ENCODE peak calls at places on chromosomes 6 and 20, in seven cellular contexts. Q, C, F, B, U, T and D are unnamed samples.

GRCh38 chr6:5999688-6000608 is 6.8 kb downstream of the NRN1 start:
- DNase-seq in U (no peak), F (no peak), B (no peak), C (no peak), T (no peak), Q (no peak), D (no peak)

GRCh38 chr6:23228439-23229024 is 659.2 kb downstream of the HDGFL1 start:
- DNase-seq in B (no peak), C (no peak), F (peak; percentile 3), Q (no peak), T (no peak), U (no peak), D (no peak)

GRCh38 chr20:39716796-39717341 is 754.7 kb downstream of the DHX35 start:
- DNase-seq in C (no peak), Q (no peak), T (no peak), B (no peak), F (peak; percentile 53), U (no peak), D (no peak)

GRCh38 chr6:167872538-167873210 is 46.0 kb downstream of the AFDN start:
- DNase-seq in Q (no peak), F (no peak), B (no peak), C (no peak), T (no peak), U (no peak), D (no peak)

GRCh38 chr6:73491371-73491770 is 29.5 kb downstream of the EEF1A1 start:
- DNase-seq in C (no peak), U (no peak), Q (no peak), B (no peak), F (peak; percentile 15), T (no peak), D (no peak)

GRCh38 chr6:156421933-156422332 is 355.2 kb upstream of the ARID1B start:
- DNase-seq in C (no peak), Q (no peak), U (no peak), T (peak; percentile 22), F (no peak), B (no peak), D (no peak)

GRCh38 chr6:32944265-32944664 is 3.4 kb upstream of the HLA-DMB start:
- DNase-seq in B (peak; percentile 35), U (peak; percentile 67), F (no peak), T (no peak), Q (no peak), C (peak; percentile 49), D (no peak)

GRCh38 chr6:125231133-125231532 is 70.6 kb downstream of the HDDC2 start:
- DNase-seq in U (no peak), Q (no peak), F (peak; percentile 3), C (no peak), B (no peak), T (no peak), D (no peak)

GRCh38 chr20:63913768-63914167 is 18.8 kb downstream of the DNAJC5 start:
- DNase-seq in U (no peak), C (no peak), Q (no peak), B (no peak), F (no peak), T (no peak), D (no peak)

GRCh38 chr6:89611666-89612065 is 26.9 kb downstream of the LYRM2 start:
- DNase-seq in U (no peak), T (no peak), C (no peak), Q (peak; percentile 44), F (peak; percentile 16), B (no peak), D (no peak)

GRCh38 chr20:24954151-24954550 is 5.1 kb downstream of the CST7 start:
- DNase-seq in U (no peak), T (no peak), C (peak; percentile 36), B (no peak), F (no peak), Q (no peak), D (no peak)

GRCh38 chr20:37394543-37395410 is 48.8 kb downstream of the SRC start:
- DNase-seq in B (no peak), T (no peak), Q (no peak), F (no peak), U (no peak), C (no peak), D (peak; percentile 65)

GRCh38 chr6:44470746-44471145 is 83.2 kb downstream of the CDC5L start:
- DNase-seq in Q (no peak), U (no peak), C (no peak), F (no peak), B (no peak), T (no peak), D (no peak)

GRCh38 chr6:89602136-89602535 is 36.4 kb downstream of the LYRM2 start:
- DNase-seq in F (no peak), Q (no peak), C (no peak), B (no peak), T (no peak), U (no peak), D (no peak)

GRCh38 chr20:33387177-33387576 is 14.1 kb downstream of the CDK5RAP1 start:
- DNase-seq in C (no peak), B (no peak), F (peak; percentile 85), Q (peak; percentile 32), U (no peak), T (peak; percentile 91), D (no peak)

GRCh38 chr20:31681769-31682168 is 40.9 kb downstream of the BCL2L1 start:
- DNase-seq in C (no peak), F (no peak), T (no peak), U (no peak), B (no peak), Q (no peak), D (no peak)

GRCh38 chr6:20242397-20242796 is 30.1 kb upstream of the MBOAT1 start:
- DNase-seq in F (no peak), T (no peak), Q (no peak), C (no peak), U (no peak), B (no peak), D (no peak)

GRCh38 chr6:113449051-113449450 is 408.1 kb upstream of the MARCKS start:
- DNase-seq in T (peak; percentile 57), B (no peak), U (no peak), F (peak; percentile 79), Q (peak; percentile 33), C (no peak), D (no peak)

GRCh38 chr6:29696147-29697129 is 15.5 kb upstream of the ZFP57 start:
- DNase-seq in C (peak; percentile 83), T (peak; percentile 6), Q (peak; percentile 19), F (peak; percentile 44), U (no peak), B (no peak), D (no peak)

GRCh38 chr20:6483727-6484126 is 283.8 kb upstream of the BMP2 start:
- DNase-seq in U (no peak), T (no peak), F (no peak), C (no peak), B (no peak), Q (no peak), D (no peak)

GRCh38 chr6:132961122-132961521 is 146.8 kb downstream of the RPS12 start:
- DNase-seq in C (no peak), U (no peak), Q (peak; percentile 49), F (peak; percentile 84), T (no peak), B (no peak), D (no peak)

GRCh38 chr6:106547961-106548453 is 81.3 kb downstream of the RTN4IP1 start:
- DNase-seq in B (no peak), Q (peak; percentile 81), F (no peak), U (no peak), T (peak; percentile 83), C (no peak), D (no peak)

GRCh38 chr20:63540417-63541186 is 3.4 kb upstream of the PTK6 start:
- DNase-seq in Q (peak; percentile 8), T (no peak), U (no peak), C (peak; percentile 70), B (no peak), F (peak; percentile 69), D (peak; percentile 75)

GRCh38 chr20:13331536-13331935 is 110.5 kb downstream of the ISM1 start:
- DNase-seq in F (peak; percentile 62), C (no peak), U (no peak), T (peak; percentile 17), Q (peak; percentile 5), B (no peak), D (no peak)

GRCh38 chr6:26550250-26550993 is 12.3 kb downstream of the HMGN4 start:
- DNase-seq in B (no peak), C (peak; percentile 67), T (peak; percentile 38), U (peak; percentile 83), F (peak; percentile 75), Q (peak; percentile 16), D (peak; percentile 84)

GRCh38 chr6:90411292-90411781 is 114.7 kb upstream of the BACH2 start:
- DNase-seq in B (no peak), U (peak; percentile 76), C (no peak), T (no peak), Q (no peak), F (no peak), D (no peak)

GRCh38 chr20:6868864-6869263 is 101.4 kb downstream of the BMP2 start:
- DNase-seq in Q (no peak), T (no peak), B (no peak), C (no peak), F (no peak), U (no peak), D (no peak)

GRCh38 chr6:27297484-27297856 is 14.6 kb downstream of the POM121L2 start:
- DNase-seq in T (no peak), B (no peak), Q (no peak), C (no peak), U (no peak), F (no peak), D (no peak)

GRCh38 chr20:59525500-59526241 is 78.7 kb upstream of the PHACTR3 start:
- DNase-seq in C (peak; percentile 88), U (peak; percentile 62), T (peak; percentile 29), B (peak; percentile 55), F (peak; percentile 69), Q (peak; percentile 24), D (peak; percentile 80)

GRCh38 chr20:50217207-50217949 is 26.7 kb downstream of the CEBPB start:
- DNase-seq in F (no peak), T (no peak), U (no peak), C (no peak), Q (no peak), B (no peak), D (no peak)

GRCh38 chr20:53030061-53030460 is 57.9 kb downstream of the TSHZ2 start:
- DNase-seq in F (no peak), C (no peak), U (no peak), T (no peak), B (no peak), Q (no peak), D (no peak)

GRCh38 chr6:22079788-22080187 is 217.0 kb downstream of the PRL start:
- DNase-seq in B (no peak), T (peak; percentile 33), F (peak; percentile 78), Q (peak; percentile 76), C (no peak), U (no peak), D (no peak)

GRCh38 chr20:14600527-14600926 is 263.1 kb upstream of the FLRT3 start:
- DNase-seq in C (no peak), B (no peak), Q (no peak), U (no peak), T (no peak), F (no peak), D (no peak)

GRCh38 chr6:85677243-85677956 is 34.7 kb upstream of the SYNCRIP start:
- DNase-seq in B (no peak), U (no peak), Q (peak; percentile 58), F (peak; percentile 47), C (no peak), T (peak; percentile 52), D (no peak)

GRCh38 chr6:150250826-150251225 is 108.0 kb downstream of the PPP1R14C start:
- DNase-seq in B (no peak), T (peak; percentile 33), F (peak; percentile 87), Q (peak; percentile 81), U (no peak), C (no peak), D (no peak)

GRCh38 chr20:64146301-64146935 is 17.8 kb upstream of the MYT1 start:
- DNase-seq in F (no peak), Q (no peak), C (no peak), U (no peak), B (no peak), T (no peak), D (peak; percentile 89)

GRCh38 chr6:31760790-31761189 is 1.7 kb upstream of the SAPCD1 start:
- DNase-seq in F (no peak), C (no peak), B (no peak), T (no peak), U (no peak), Q (no peak), D (no peak)